ENCODE peak calls at places on chromosomes 11 and 22, in ten cellular contexts. One of them, this sample, is unnamed.

GRCh38 chr11:8025816-8026215 is 38.7 kb downstream of the EIF3F start:
- DNase-seq in activated T-cell treated with anti-CD3 and anti-CD28 coated beads for 1 hour: no peak
- DNase-seq in fibroblast of pulmonary artery: peak
- DNase-seq in foreskin keratinocyte: peak
- DNase-seq in stimulated activated CD4-positive, alpha-beta T cell treated with anti-CD3 and anti-CD28 coated beads, Interleukin-12 subunit alpha, Interleukin-12 subunit beta, amount 100 ng/mL, for 48 hours: no peak
- DNase-seq in chondrocyte: no peak
- DNase-seq in COR-L47: no peak
- DNase-seq in effector CD4-positive, alpha-beta T cell: no peak
- DNase-seq in HuH-7.5: no peak
- DNase-seq in HuH-7: no peak
- DNase-seq in this sample: no peak

GRCh38 chr11:93028959-93029536 is 59.6 kb downstream of the MTNR1B start:
- DNase-seq in chondrocyte: no peak
- DNase-seq in activated T-cell treated with anti-CD3 and anti-CD28 coated beads for 1 hour: no peak
- DNase-seq in stimulated activated CD4-positive, alpha-beta T cell treated with anti-CD3 and anti-CD28 coated beads, Interleukin-12 subunit alpha, Interleukin-12 subunit beta, amount 100 ng/mL, for 48 hours: no peak
- DNase-seq in COR-L47: no peak
- DNase-seq in effector CD4-positive, alpha-beta T cell: no peak
- DNase-seq in foreskin keratinocyte: no peak
- DNase-seq in fibroblast of pulmonary artery: no peak
- DNase-seq in HuH-7.5: no peak
- DNase-seq in HuH-7: no peak
- DNase-seq in this sample: no peak

GRCh38 chr22:36395922-36396321 is 8.2 kb upstream of the MYH9 start:
- DNase-seq in effector CD4-positive, alpha-beta T cell: no peak
- DNase-seq in foreskin keratinocyte: peak
- DNase-seq in stimulated activated CD4-positive, alpha-beta T cell treated with anti-CD3 and anti-CD28 coated beads, Interleukin-12 subunit alpha, Interleukin-12 subunit beta, amount 100 ng/mL, for 48 hours: no peak
- DNase-seq in HuH-7.5: no peak
- DNase-seq in HuH-7: no peak
- DNase-seq in fibroblast of pulmonary artery: peak
- DNase-seq in COR-L47: no peak
- DNase-seq in activated T-cell treated with anti-CD3 and anti-CD28 coated beads for 1 hour: no peak
- DNase-seq in chondrocyte: no peak
- DNase-seq in this sample: no peak

GRCh38 chr11:33179431-33179830 is 18.2 kb upstream of the CSTF3 start:
- DNase-seq in HuH-7: no peak
- DNase-seq in foreskin keratinocyte: no peak
- DNase-seq in activated T-cell treated with anti-CD3 and anti-CD28 coated beads for 1 hour: no peak
- DNase-seq in effector CD4-positive, alpha-beta T cell: no peak
- DNase-seq in COR-L47: no peak
- DNase-seq in stimulated activated CD4-positive, alpha-beta T cell treated with anti-CD3 and anti-CD28 coated beads, Interleukin-12 subunit alpha, Interleukin-12 subunit beta, amount 100 ng/mL, for 48 hours: no peak
- DNase-seq in fibroblast of pulmonary artery: peak
- DNase-seq in HuH-7.5: no peak
- DNase-seq in chondrocyte: no peak
- DNase-seq in this sample: no peak

GRCh38 chr11:132943325-132943736 is 589.0 kb downstream of the OPCML start:
- DNase-seq in effector CD4-positive, alpha-beta T cell: no peak
- DNase-seq in HuH-7: no peak
- DNase-seq in chondrocyte: no peak
- DNase-seq in HuH-7.5: no peak
- DNase-seq in foreskin keratinocyte: peak
- DNase-seq in fibroblast of pulmonary artery: no peak
- DNase-seq in COR-L47: no peak
- DNase-seq in activated T-cell treated with anti-CD3 and anti-CD28 coated beads for 1 hour: no peak
- DNase-seq in stimulated activated CD4-positive, alpha-beta T cell treated with anti-CD3 and anti-CD28 coated beads, Interleukin-12 subunit alpha, Interleukin-12 subunit beta, amount 100 ng/mL, for 48 hours: no peak
- DNase-seq in this sample: no peak

GRCh38 chr11:80584661-80585060 is 1143.8 kb upstream of the TENM4 start:
- DNase-seq in HuH-7: no peak
- DNase-seq in stimulated activated CD4-positive, alpha-beta T cell treated with anti-CD3 and anti-CD28 coated beads, Interleukin-12 subunit alpha, Interleukin-12 subunit beta, amount 100 ng/mL, for 48 hours: no peak
- DNase-seq in foreskin keratinocyte: no peak
- DNase-seq in fibroblast of pulmonary artery: no peak
- DNase-seq in HuH-7.5: no peak
- DNase-seq in COR-L47: no peak
- DNase-seq in activated T-cell treated with anti-CD3 and anti-CD28 coated beads for 1 hour: no peak
- DNase-seq in effector CD4-positive, alpha-beta T cell: no peak
- DNase-seq in chondrocyte: no peak
- DNase-seq in this sample: no peak

GRCh38 chr22:23183107-23183698 is 2.9 kb downstream of the BCR start:
- DNase-seq in foreskin keratinocyte: no peak
- DNase-seq in HuH-7: peak
- DNase-seq in activated T-cell treated with anti-CD3 and anti-CD28 coated beads for 1 hour: no peak
- DNase-seq in effector CD4-positive, alpha-beta T cell: no peak
- DNase-seq in chondrocyte: no peak
- DNase-seq in fibroblast of pulmonary artery: peak
- DNase-seq in stimulated activated CD4-positive, alpha-beta T cell treated with anti-CD3 and anti-CD28 coated beads, Interleukin-12 subunit alpha, Interleukin-12 subunit beta, amount 100 ng/mL, for 48 hours: no peak
- DNase-seq in COR-L47: peak
- DNase-seq in HuH-7.5: peak
- DNase-seq in this sample: no peak

GRCh38 chr11:75858613-75859012 is 43.6 kb downstream of the UVRAG start:
- DNase-seq in HuH-7.5: no peak
- DNase-seq in activated T-cell treated with anti-CD3 and anti-CD28 coated beads for 1 hour: no peak
- DNase-seq in fibroblast of pulmonary artery: peak
- DNase-seq in chondrocyte: no peak
- DNase-seq in HuH-7: no peak
- DNase-seq in COR-L47: no peak
- DNase-seq in foreskin keratinocyte: peak
- DNase-seq in stimulated activated CD4-positive, alpha-beta T cell treated with anti-CD3 and anti-CD28 coated beads, Interleukin-12 subunit alpha, Interleukin-12 subunit beta, amount 100 ng/mL, for 48 hours: no peak
- DNase-seq in effector CD4-positive, alpha-beta T cell: no peak
- DNase-seq in this sample: no peak

GRCh38 chr11:118002010-118002540 is 15.9 kb downstream of the IL10RA start:
- DNase-seq in foreskin keratinocyte: no peak
- DNase-seq in activated T-cell treated with anti-CD3 and anti-CD28 coated beads for 1 hour: no peak
- DNase-seq in effector CD4-positive, alpha-beta T cell: no peak
- DNase-seq in COR-L47: no peak
- DNase-seq in chondrocyte: no peak
- DNase-seq in fibroblast of pulmonary artery: no peak
- DNase-seq in stimulated activated CD4-positive, alpha-beta T cell treated with anti-CD3 and anti-CD28 coated beads, Interleukin-12 subunit alpha, Interleukin-12 subunit beta, amount 100 ng/mL, for 48 hours: peak
- DNase-seq in HuH-7.5: no peak
- DNase-seq in HuH-7: no peak
- DNase-seq in this sample: no peak

GRCh38 chr22:37054078-37054440 is 2.5 kb downstream of the KCTD17 start:
- DNase-seq in stimulated activated CD4-positive, alpha-beta T cell treated with anti-CD3 and anti-CD28 coated beads, Interleukin-12 subunit alpha, Interleukin-12 subunit beta, amount 100 ng/mL, for 48 hours: no peak
- DNase-seq in effector CD4-positive, alpha-beta T cell: no peak
- DNase-seq in chondrocyte: no peak
- DNase-seq in foreskin keratinocyte: no peak
- DNase-seq in HuH-7: no peak
- DNase-seq in activated T-cell treated with anti-CD3 and anti-CD28 coated beads for 1 hour: no peak
- DNase-seq in fibroblast of pulmonary artery: no peak
- DNase-seq in COR-L47: peak
- DNase-seq in HuH-7.5: no peak
- DNase-seq in this sample: no peak

GRCh38 chr11:36023922-36024321 is 80.1 kb downstream of the LDLRAD3 start:
- DNase-seq in foreskin keratinocyte: no peak
- DNase-seq in stimulated activated CD4-positive, alpha-beta T cell treated with anti-CD3 and anti-CD28 coated beads, Interleukin-12 subunit alpha, Interleukin-12 subunit beta, amount 100 ng/mL, for 48 hours: no peak
- DNase-seq in chondrocyte: no peak
- DNase-seq in fibroblast of pulmonary artery: peak
- DNase-seq in activated T-cell treated with anti-CD3 and anti-CD28 coated beads for 1 hour: no peak
- DNase-seq in effector CD4-positive, alpha-beta T cell: no peak
- DNase-seq in COR-L47: no peak
- DNase-seq in HuH-7.5: no peak
- DNase-seq in HuH-7: no peak
- DNase-seq in this sample: no peak

GRCh38 chr11:114271316-114271715 is 24.9 kb upstream of the NNMT start:
- DNase-seq in activated T-cell treated with anti-CD3 and anti-CD28 coated beads for 1 hour: no peak
- DNase-seq in COR-L47: no peak
- DNase-seq in effector CD4-positive, alpha-beta T cell: no peak
- DNase-seq in chondrocyte: no peak
- DNase-seq in fibroblast of pulmonary artery: no peak
- DNase-seq in foreskin keratinocyte: no peak
- DNase-seq in HuH-7: no peak
- DNase-seq in stimulated activated CD4-positive, alpha-beta T cell treated with anti-CD3 and anti-CD28 coated beads, Interleukin-12 subunit alpha, Interleukin-12 subunit beta, amount 100 ng/mL, for 48 hours: no peak
- DNase-seq in HuH-7.5: no peak
- DNase-seq in this sample: no peak

GRCh38 chr11:23425379-23425778 is 565.1 kb upstream of the CCDC179 start:
- DNase-seq in fibroblast of pulmonary artery: no peak
- DNase-seq in activated T-cell treated with anti-CD3 and anti-CD28 coated beads for 1 hour: no peak
- DNase-seq in HuH-7: no peak
- DNase-seq in COR-L47: no peak
- DNase-seq in foreskin keratinocyte: no peak
- DNase-seq in effector CD4-positive, alpha-beta T cell: no peak
- DNase-seq in stimulated activated CD4-positive, alpha-beta T cell treated with anti-CD3 and anti-CD28 coated beads, Interleukin-12 subunit alpha, Interleukin-12 subunit beta, amount 100 ng/mL, for 48 hours: no peak
- DNase-seq in HuH-7.5: no peak
- DNase-seq in chondrocyte: no peak
- DNase-seq in this sample: no peak

GRCh38 chr11:72237112-72237931 is 6.7 kb downstream of the PHOX2A start:
- DNase-seq in HuH-7: no peak
- DNase-seq in fibroblast of pulmonary artery: no peak
- DNase-seq in effector CD4-positive, alpha-beta T cell: no peak
- DNase-seq in stimulated activated CD4-positive, alpha-beta T cell treated with anti-CD3 and anti-CD28 coated beads, Interleukin-12 subunit alpha, Interleukin-12 subunit beta, amount 100 ng/mL, for 48 hours: no peak
- DNase-seq in foreskin keratinocyte: no peak
- DNase-seq in chondrocyte: peak
- DNase-seq in HuH-7.5: no peak
- DNase-seq in activated T-cell treated with anti-CD3 and anti-CD28 coated beads for 1 hour: no peak
- DNase-seq in COR-L47: no peak
- DNase-seq in this sample: no peak

GRCh38 chr11:60871378-60872061 is 4.2 kb downstream of the ZP1 start:
- DNase-seq in COR-L47: no peak
- DNase-seq in foreskin keratinocyte: no peak
- DNase-seq in chondrocyte: peak
- DNase-seq in stimulated activated CD4-positive, alpha-beta T cell treated with anti-CD3 and anti-CD28 coated beads, Interleukin-12 subunit alpha, Interleukin-12 subunit beta, amount 100 ng/mL, for 48 hours: no peak
- DNase-seq in fibroblast of pulmonary artery: peak
- DNase-seq in HuH-7.5: no peak
- DNase-seq in activated T-cell treated with anti-CD3 and anti-CD28 coated beads for 1 hour: no peak
- DNase-seq in effector CD4-positive, alpha-beta T cell: no peak
- DNase-seq in HuH-7: no peak
- DNase-seq in this sample: no peak

GRCh38 chr11:36289226-36289852 is at the start of gene COMMD9:
- DNase-seq in effector CD4-positive, alpha-beta T cell: peak
- DNase-seq in fibroblast of pulmonary artery: peak
- DNase-seq in HuH-7: peak
- DNase-seq in foreskin keratinocyte: peak
- DNase-seq in HuH-7.5: peak
- DNase-seq in activated T-cell treated with anti-CD3 and anti-CD28 coated beads for 1 hour: peak
- DNase-seq in stimulated activated CD4-positive, alpha-beta T cell treated with anti-CD3 and anti-CD28 coated beads, Interleukin-12 subunit alpha, Interleukin-12 subunit beta, amount 100 ng/mL, for 48 hours: peak
- DNase-seq in COR-L47: peak
- DNase-seq in chondrocyte: peak
- DNase-seq in this sample: peak

GRCh38 chr11:75140269-75141138 is 10.4 kb upstream of the SLCO2B1 start:
- DNase-seq in HuH-7: peak
- DNase-seq in chondrocyte: no peak
- DNase-seq in stimulated activated CD4-positive, alpha-beta T cell treated with anti-CD3 and anti-CD28 coated beads, Interleukin-12 subunit alpha, Interleukin-12 subunit beta, amount 100 ng/mL, for 48 hours: peak
- DNase-seq in effector CD4-positive, alpha-beta T cell: peak
- DNase-seq in foreskin keratinocyte: peak
- DNase-seq in HuH-7.5: peak
- DNase-seq in COR-L47: no peak
- DNase-seq in fibroblast of pulmonary artery: peak
- DNase-seq in activated T-cell treated with anti-CD3 and anti-CD28 coated beads for 1 hour: peak
- DNase-seq in this sample: no peak

GRCh38 chr11:12216542-12217422 is 106.4 kb downstream of the MICAL2 start:
- DNase-seq in chondrocyte: no peak
- DNase-seq in effector CD4-positive, alpha-beta T cell: no peak
- DNase-seq in HuH-7: no peak
- DNase-seq in fibroblast of pulmonary artery: peak
- DNase-seq in COR-L47: peak
- DNase-seq in stimulated activated CD4-positive, alpha-beta T cell treated with anti-CD3 and anti-CD28 coated beads, Interleukin-12 subunit alpha, Interleukin-12 subunit beta, amount 100 ng/mL, for 48 hours: no peak
- DNase-seq in HuH-7.5: no peak
- DNase-seq in activated T-cell treated with anti-CD3 and anti-CD28 coated beads for 1 hour: no peak
- DNase-seq in foreskin keratinocyte: no peak
- DNase-seq in this sample: no peak

GRCh38 chr22:46780453-46780852 is 18.0 kb downstream of the TBC1D22A start:
- DNase-seq in COR-L47: no peak
- DNase-seq in fibroblast of pulmonary artery: no peak
- DNase-seq in HuH-7.5: no peak
- DNase-seq in foreskin keratinocyte: no peak
- DNase-seq in stimulated activated CD4-positive, alpha-beta T cell treated with anti-CD3 and anti-CD28 coated beads, Interleukin-12 subunit alpha, Interleukin-12 subunit beta, amount 100 ng/mL, for 48 hours: no peak
- DNase-seq in HuH-7: no peak
- DNase-seq in effector CD4-positive, alpha-beta T cell: no peak
- DNase-seq in chondrocyte: no peak
- DNase-seq in activated T-cell treated with anti-CD3 and anti-CD28 coated beads for 1 hour: no peak
- DNase-seq in this sample: no peak

GRCh38 chr22:20205964-20206708 is 55.3 kb upstream of the CCDC188 start:
- DNase-seq in COR-L47: no peak
- DNase-seq in chondrocyte: no peak
- DNase-seq in fibroblast of pulmonary artery: peak
- DNase-seq in effector CD4-positive, alpha-beta T cell: peak
- DNase-seq in HuH-7: no peak
- DNase-seq in HuH-7.5: no peak
- DNase-seq in stimulated activated CD4-positive, alpha-beta T cell treated with anti-CD3 and anti-CD28 coated beads, Interleukin-12 subunit alpha, Interleukin-12 subunit beta, amount 100 ng/mL, for 48 hours: peak
- DNase-seq in activated T-cell treated with anti-CD3 and anti-CD28 coated beads for 1 hour: peak
- DNase-seq in foreskin keratinocyte: peak
- DNase-seq in this sample: peak

GRCh38 chr11:697028-697491 is 1.4 kb downstream of the TMEM80 start:
- DNase-seq in stimulated activated CD4-positive, alpha-beta T cell treated with anti-CD3 and anti-CD28 coated beads, Interleukin-12 subunit alpha, Interleukin-12 subunit beta, amount 100 ng/mL, for 48 hours: no peak
- DNase-seq in HuH-7: no peak
- DNase-seq in foreskin keratinocyte: peak
- DNase-seq in effector CD4-positive, alpha-beta T cell: no peak
- DNase-seq in HuH-7.5: no peak
- DNase-seq in chondrocyte: no peak
- DNase-seq in COR-L47: no peak
- DNase-seq in fibroblast of pulmonary artery: peak
- DNase-seq in activated T-cell treated with anti-CD3 and anti-CD28 coated beads for 1 hour: no peak
- DNase-seq in this sample: no peak

GRCh38 chr11:833114-833791 is 501 bp downstream of the CD151 start:
- DNase-seq in effector CD4-positive, alpha-beta T cell: peak
- DNase-seq in foreskin keratinocyte: no peak
- DNase-seq in COR-L47: no peak
- DNase-seq in activated T-cell treated with anti-CD3 and anti-CD28 coated beads for 1 hour: no peak
- DNase-seq in HuH-7.5: no peak
- DNase-seq in chondrocyte: no peak
- DNase-seq in fibroblast of pulmonary artery: no peak
- DNase-seq in HuH-7: no peak
- DNase-seq in stimulated activated CD4-positive, alpha-beta T cell treated with anti-CD3 and anti-CD28 coated beads, Interleukin-12 subunit alpha, Interleukin-12 subunit beta, amount 100 ng/mL, for 48 hours: no peak
- DNase-seq in this sample: no peak

GRCh38 chr11:69307871-69308381 is 14.0 kb downstream of the MYEOV start:
- DNase-seq in HuH-7.5: no peak
- DNase-seq in chondrocyte: peak
- DNase-seq in HuH-7: no peak
- DNase-seq in stimulated activated CD4-positive, alpha-beta T cell treated with anti-CD3 and anti-CD28 coated beads, Interleukin-12 subunit alpha, Interleukin-12 subunit beta, amount 100 ng/mL, for 48 hours: no peak
- DNase-seq in effector CD4-positive, alpha-beta T cell: no peak
- DNase-seq in activated T-cell treated with anti-CD3 and anti-CD28 coated beads for 1 hour: no peak
- DNase-seq in foreskin keratinocyte: no peak
- DNase-seq in COR-L47: no peak
- DNase-seq in fibroblast of pulmonary artery: no peak
- DNase-seq in this sample: no peak